ENCODE peak calls at places on chromosomes 16 and 17, in eight cellular contexts. O is hepatocyte; V is activated CD8-positive, alpha-beta T cell treated with anti-CD3 and anti-CD28 coated beads for 36 hours; X is NB4; R is MCF 10A; Q is H9; B is tibial nerve; Y is cardiac muscle cell. E is an unnamed sample.

GRCh38 chr16:23784811-23785447 is 30.1 kb downstream of the CHP2 start:
- DNase-seq in Y (peak), V (no peak), B (no peak), R (peak), X (peak), Q (no peak), O (no peak), E (no peak)

GRCh38 chr17:44758414-44759095 is at the start of gene ADAM11:
- DNase-seq in Y (no peak), B (no peak), R (no peak), O (no peak), V (no peak), X (no peak), Q (peak), E (peak)

GRCh38 chr16:19506965-19507364 is 14.9 kb downstream of the GDE1 start:
- DNase-seq in B (no peak), Y (no peak), V (no peak), R (no peak), X (no peak), Q (no peak), O (no peak), E (no peak)

GRCh38 chr17:51150932-51151331 is 2.4 kb upstream of the NME1 start:
- DNase-seq in Y (no peak), B (no peak), Q (no peak), O (no peak), V (no peak), R (no peak), X (no peak), E (no peak)

GRCh38 chr17:7667616-7668406 is 17.1 kb downstream of the ATP1B2 start:
- DNase-seq in Y (no peak), B (no peak), O (no peak), V (no peak), Q (no peak), X (no peak), R (no peak), E (no peak)

GRCh38 chr17:5019475-5019956 is 15.7 kb downstream of the SLC52A1 start:
- DNase-seq in Q (no peak), Y (peak), B (no peak), V (peak), R (peak), O (no peak), X (peak), E (peak)

GRCh38 chr17:41455236-41455635 is 11.9 kb downstream of the KRT32 start:
- DNase-seq in O (no peak), B (no peak), R (peak), V (no peak), Q (no peak), X (no peak), Y (no peak), E (no peak)

GRCh38 chr16:67155305-67156145 is 4.2 kb downstream of the TRADD start:
- DNase-seq in O (peak), R (peak), B (peak), Y (peak), X (peak), Q (peak), V (peak), E (peak)

GRCh38 chr16:26078971-26079370 is 387.2 kb downstream of the HS3ST4 start:
- DNase-seq in Q (no peak), V (no peak), Y (no peak), O (no peak), B (no peak), R (no peak), X (no peak), E (no peak)

GRCh38 chr16:8678068-8678927 is 3.9 kb downstream of the ABAT start:
- DNase-seq in Y (peak), Q (no peak), X (no peak), V (no peak), R (peak), B (no peak), O (peak), E (no peak)

GRCh38 chr16:4979164-4979563 is 21.0 kb downstream of the SEC14L5 start:
- DNase-seq in Q (no peak), Y (no peak), O (no peak), B (no peak), R (no peak), X (no peak), V (no peak), E (no peak)

GRCh38 chr16:85665929-85666328 is 22.8 kb downstream of the GINS2 start:
- DNase-seq in B (no peak), Y (no peak), X (no peak), Q (no peak), R (no peak), O (no peak), V (no peak), E (no peak)

GRCh38 chr16:66050991-66051390 is 315.5 kb upstream of the CDH5 start:
- DNase-seq in X (no peak), Q (no peak), Y (no peak), O (no peak), V (no peak), B (no peak), R (no peak), E (no peak)

GRCh38 chr16:27246439-27246838 is 22.1 kb downstream of the NSMCE1 start:
- DNase-seq in X (no peak), O (no peak), Y (no peak), Q (peak), B (no peak), R (no peak), V (no peak), E (no peak)

GRCh38 chr17:1495265-1495664 is 2.8 kb upstream of the MYO1C start:
- DNase-seq in R (peak), V (no peak), Y (no peak), Q (no peak), X (no peak), O (no peak), B (no peak), E (no peak)

GRCh38 chr17:1494736-1495253 is 2.3 kb upstream of the MYO1C start:
- DNase-seq in B (no peak), R (no peak), V (no peak), O (no peak), Y (no peak), X (no peak), Q (no peak), E (no peak)

GRCh38 chr17:1498869-1499268 is 6.4 kb upstream of the MYO1C start:
- DNase-seq in X (peak), V (no peak), Q (no peak), R (no peak), O (no peak), Y (peak), B (no peak), E (no peak)

GRCh38 chr17:1498233-1498632 is 5.7 kb upstream of the MYO1C start:
- DNase-seq in R (no peak), X (no peak), O (no peak), B (no peak), Q (no peak), V (no peak), Y (no peak), E (no peak)

GRCh38 chr17:1496814-1497325 is 4.4 kb upstream of the MYO1C start:
- DNase-seq in Q (no peak), B (no peak), Y (no peak), O (no peak), V (no peak), X (no peak), R (no peak), E (no peak)
- TF ChIP-seq CTCF in Q (no peak), B (no peak), Y (no peak), O (no peak), V (no peak), X (no peak), R (no peak), E (no peak)

DNA sequence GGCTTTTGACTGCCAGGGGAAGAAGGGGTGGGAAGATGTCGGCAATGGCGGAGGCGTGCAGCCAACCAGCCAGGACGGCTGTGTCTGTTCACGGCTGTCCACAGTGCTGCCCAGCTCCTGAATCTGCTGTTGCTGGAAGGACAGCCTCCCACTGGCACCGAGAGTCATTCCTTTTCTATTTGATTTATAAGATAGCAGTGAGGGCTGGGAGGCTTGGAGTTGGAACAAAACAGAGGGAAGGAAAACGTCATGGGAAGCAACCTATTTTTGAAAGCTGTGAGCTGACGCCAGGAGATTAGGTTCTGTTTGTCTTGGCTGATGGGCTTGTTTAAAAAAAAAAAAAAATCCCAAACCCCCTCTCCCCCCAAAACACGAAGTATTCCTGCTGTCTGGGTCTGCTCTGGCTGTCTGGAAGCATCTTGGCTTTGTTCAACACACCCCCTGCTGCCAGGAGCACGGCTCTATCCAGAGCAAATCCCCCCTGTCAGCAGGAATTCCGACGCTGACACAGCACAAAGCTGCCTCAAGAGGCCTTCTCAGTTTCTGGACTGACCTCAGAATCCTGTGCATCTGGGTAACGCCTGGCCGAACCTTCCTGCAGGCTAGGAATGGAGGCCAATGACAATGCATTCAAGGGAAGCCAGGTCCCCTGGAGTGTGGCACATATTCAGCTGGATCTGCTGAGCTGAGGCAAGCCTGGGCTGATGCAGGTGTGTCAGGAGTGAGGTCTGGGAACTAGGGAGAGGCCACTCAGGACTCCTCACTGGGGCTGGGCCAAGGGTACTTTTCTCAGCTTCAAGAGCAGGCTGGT is 41.0 kb upstream of the SREBF1 start:
- DNase-seq in B (peak), Q (peak), V (no peak), Y (peak), R (no peak), X (no peak), O (peak), E (no peak)
- TF ChIP-seq CTCF in B (peak), Q (no peak), V (no peak), Y (peak), R (no peak), X (no peak), O (peak), E (no peak)

GRCh38 chr16:20610892-20611349 is 34.8 kb upstream of the ACSM2B start:
- DNase-seq in V (no peak), O (no peak), X (no peak), Y (no peak), Q (no peak), R (no peak), B (no peak), E (no peak)

GRCh38 chr16:20610192-20610891 is 34.2 kb upstream of the ACSM2B start:
- DNase-seq in B (no peak), V (no peak), R (no peak), Q (no peak), X (no peak), O (peak), Y (no peak), E (no peak)

GRCh38 chr16:20612551-20613470 is 36.6 kb upstream of the ACSM2B start:
- DNase-seq in B (no peak), R (no peak), Q (no peak), X (no peak), Y (peak), V (no peak), O (no peak), E (no peak)

GRCh38 chr16:20611975-20612471 is 35.9 kb upstream of the ACSM2B start:
- DNase-seq in Y (peak), B (no peak), O (no peak), V (no peak), R (no peak), X (no peak), Q (no peak), E (no peak)

GRCh38 chr16:20611350-20611902 is 35.3 kb upstream of the ACSM2B start:
- DNase-seq in Q (no peak), O (no peak), Y (no peak), V (no peak), R (no peak), X (no peak), B (no peak), E (peak)
- TF ChIP-seq CTCF in Q (no peak), O (no peak), Y (no peak), V (no peak), R (no peak), X (no peak), B (no peak), E (no peak)

DNA sequence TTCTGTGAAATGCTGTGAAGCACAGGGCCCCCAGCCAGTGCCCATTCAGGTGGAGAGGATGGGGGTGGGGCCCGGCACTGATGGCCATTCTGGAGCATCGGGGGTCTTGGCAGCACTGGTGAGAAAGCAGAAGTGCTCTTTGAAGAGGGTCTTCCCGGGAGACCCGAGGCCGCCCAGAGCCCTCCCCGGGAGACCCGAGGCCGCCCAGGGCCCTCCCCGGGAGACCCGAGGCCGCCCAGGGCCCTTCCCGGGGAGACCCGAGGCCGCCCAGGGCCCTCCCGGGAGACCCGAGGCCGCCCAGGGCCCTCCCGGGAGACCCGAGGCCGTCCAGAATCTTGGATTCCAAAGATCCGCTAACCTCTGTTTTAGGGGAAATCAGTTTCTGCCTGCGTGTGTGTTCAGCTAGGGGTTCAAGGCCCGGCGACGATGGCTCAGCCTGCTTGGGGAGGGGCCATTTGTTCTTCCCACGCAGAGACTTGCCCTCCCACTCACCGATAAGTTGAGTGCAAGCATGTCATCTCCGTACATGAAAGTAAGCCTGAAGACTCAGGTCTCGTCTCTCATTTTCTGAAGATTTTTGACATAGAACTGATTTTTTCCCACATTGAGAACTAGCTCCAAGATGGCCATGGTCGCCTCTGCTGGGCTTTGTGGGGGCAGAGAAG is 35.2 kb upstream of the CAPN15 start:
- DNase-seq in X (peak), Q (peak), V (no peak), O (no peak), R (no peak), Y (no peak), B (no peak), E (no peak)
- TF ChIP-seq CTCF in X (no peak), Q (no peak), V (no peak), O (no peak), R (no peak), Y (no peak), B (no peak), E (no peak)

DNA sequence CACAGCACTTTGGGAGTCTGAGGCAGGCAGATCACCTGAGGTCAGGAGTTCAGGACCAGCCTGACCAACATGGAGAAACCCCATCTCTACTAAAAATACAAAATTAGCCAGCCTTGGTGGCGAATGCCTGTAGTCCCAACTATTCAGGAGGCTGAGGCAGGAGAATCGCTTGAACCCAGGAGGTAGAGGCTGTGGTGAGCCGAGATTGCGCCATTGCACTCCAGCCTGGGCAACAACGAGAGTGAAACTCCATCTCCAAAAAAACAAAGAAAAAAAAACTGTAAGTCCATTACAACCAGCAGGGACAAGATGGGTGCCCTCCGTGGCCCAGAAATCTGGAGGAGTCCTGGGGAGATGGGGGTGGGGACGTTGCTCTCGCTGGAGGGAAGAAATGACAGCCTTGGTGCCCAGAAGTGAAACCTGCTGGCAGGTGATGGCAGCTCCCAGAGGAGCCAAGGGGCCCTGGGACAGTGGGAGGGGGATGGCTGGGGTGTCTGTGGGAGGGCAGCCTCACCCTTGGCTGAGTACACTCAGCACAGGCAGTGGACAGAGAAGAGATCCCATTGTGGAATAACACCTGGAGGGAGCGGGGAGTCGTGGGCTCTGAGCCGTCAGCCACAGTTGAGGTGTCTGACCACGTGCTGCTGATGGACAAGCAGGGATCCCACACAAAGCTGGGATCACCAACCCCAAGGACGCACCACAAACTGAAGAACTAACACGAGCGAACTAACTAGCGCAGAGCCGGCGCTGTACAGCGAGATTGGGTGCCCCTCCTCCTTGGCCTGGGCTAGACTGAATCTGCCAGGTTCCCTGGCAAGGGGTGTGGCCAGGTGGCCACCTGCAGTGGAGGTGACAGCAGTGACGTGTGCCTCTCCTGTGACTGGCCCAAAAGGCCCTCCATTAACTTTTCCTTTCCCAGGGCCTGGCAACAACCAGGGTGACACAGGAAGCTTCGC is 46.9 kb upstream of the BAHCC1 start:
- DNase-seq in X (peak), Q (peak), Y (no peak), O (peak), R (no peak), V (no peak), B (no peak), E (no peak)
- TF ChIP-seq CTCF in X (no peak), Q (no peak), Y (no peak), O (no peak), R (no peak), V (no peak), B (no peak), E (no peak)

GRCh38 chr17:73419051-73419450 is 107.2 kb upstream of the CDC42EP4 start:
- DNase-seq in R (no peak), B (no peak), V (no peak), O (no peak), Y (no peak), X (no peak), Q (no peak), E (no peak)

GRCh38 chr17:73419896-73420295 is 108.1 kb upstream of the CDC42EP4 start:
- DNase-seq in V (no peak), Q (no peak), B (no peak), X (no peak), O (no peak), Y (no peak), R (no peak), E (no peak)

GRCh38 chr17:73422121-73422520 is 110.3 kb upstream of the CDC42EP4 start:
- DNase-seq in R (no peak), B (no peak), O (no peak), Q (no peak), X (no peak), V (no peak), Y (no peak), E (no peak)

GRCh38 chr17:73423159-73423715 is 111.4 kb upstream of the CDC42EP4 start:
- DNase-seq in Y (no peak), O (no peak), B (no peak), V (no peak), X (no peak), R (no peak), Q (peak), E (no peak)

DNA sequence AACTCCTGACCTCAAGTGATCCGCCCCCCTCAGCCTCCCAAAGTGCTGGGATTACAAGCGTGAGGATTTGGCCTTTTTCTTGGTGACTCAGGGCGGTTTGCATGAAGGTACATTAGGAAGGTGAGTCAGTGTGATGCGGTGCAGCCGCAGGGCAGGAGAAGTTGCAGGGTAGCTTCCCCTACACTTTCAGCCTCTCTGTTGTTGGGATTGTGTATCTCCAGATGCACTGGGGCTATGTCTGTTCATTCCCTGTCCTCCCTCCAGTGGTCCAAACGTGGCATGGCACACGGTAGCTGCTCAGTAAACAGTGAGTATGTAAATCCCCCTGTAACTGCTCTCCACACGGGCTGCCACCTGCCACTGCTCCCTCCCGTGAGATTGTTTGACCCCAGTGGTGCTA is 109.1 kb upstream of the CDC42EP4 start:
- DNase-seq in R (peak), Y (peak), V (no peak), O (no peak), X (peak), B (no peak), Q (peak), E (no peak)
- TF ChIP-seq CTCF in R (no peak), Y (peak), V (no peak), O (no peak), X (peak), B (no peak), Q (peak), E (no peak)

GRCh38 chr17:78013683-78014467 is 55.4 kb downstream of the TNRC6C start:
- DNase-seq in Q (peak), B (peak), R (peak), Y (peak), V (peak), X (peak), O (peak), E (peak)
- TF ChIP-seq CTCF in Q (peak), B (peak), R (peak), Y (peak), V (peak), X (peak), O (peak), E (peak)

GRCh38 chr17:3554440-3554839 is 3.2 kb downstream of the TRPV3 start:
- DNase-seq in Q (peak), Y (no peak), V (no peak), B (no peak), O (no peak), X (no peak), R (no peak), E (no peak)

GRCh38 chr17:3552916-3553315 is 4.7 kb downstream of the TRPV3 start:
- DNase-seq in X (no peak), B (no peak), R (no peak), Y (no peak), Q (peak), V (no peak), O (no peak), E (no peak)

GRCh38 chr17:3553419-3554401 is 3.9 kb downstream of the TRPV3 start:
- DNase-seq in B (no peak), O (no peak), Y (no peak), Q (peak), X (no peak), V (no peak), R (no peak), E (no peak)

GRCh38 chr17:3549610-3550162 is 7.9 kb downstream of the TRPV3 start:
- DNase-seq in B (no peak), Y (no peak), V (no peak), O (no peak), R (no peak), X (no peak), Q (no peak), E (no peak)

DNA sequence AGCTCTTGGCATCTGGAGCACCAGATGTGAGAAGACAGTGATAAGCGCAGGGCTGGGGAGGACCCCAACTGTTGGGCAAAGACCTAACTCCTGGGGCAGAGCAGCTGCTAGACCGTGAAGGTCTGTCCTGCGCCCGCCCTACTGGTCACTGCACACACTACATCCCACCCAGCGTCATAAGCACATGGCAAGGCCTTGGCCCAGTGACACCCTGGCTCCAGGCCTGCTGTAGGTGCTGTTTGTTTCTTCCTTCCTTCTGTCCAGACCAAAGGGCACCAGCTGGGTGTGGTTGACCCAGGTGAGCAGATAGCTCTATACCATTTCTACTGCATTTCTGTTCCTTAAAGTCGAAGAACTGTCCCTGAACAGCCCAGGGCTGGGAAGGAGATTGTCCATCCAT is 6.4 kb downstream of the TRPV3 start:
- DNase-seq in Q (peak), O (no peak), V (no peak), B (no peak), Y (no peak), R (no peak), X (no peak), E (no peak)
- TF ChIP-seq CTCF in Q (peak), O (no peak), V (no peak), B (no peak), Y (no peak), R (no peak), X (peak), E (no peak)